ENCODE peak calls at places on chromosomes 5 and 9, in nine cellular contexts. One of them, this sample, is unnamed.

GRCh38 chr5:163489055-163489744 is 16.2 kb upstream of the MAT2B start:
- DNase-seq in fibroblast of lung: peak; percentile 34
- DNase-seq in H9: peak; percentile 64
- DNase-seq in A673: peak; percentile 45
- DNase-seq in HepG2: peak; percentile 18
- DNase-seq in neuronal stem cell: no peak
- DNase-seq in lung: no peak
- DNase-seq in adrenal gland: no peak
- DNase-seq in CD8-positive, alpha-beta memory T cell: no peak
- DNase-seq in this sample: no peak

GRCh38 chr5:138954257-138955012 is 79.3 kb upstream of the LRRTM2 start:
- DNase-seq in fibroblast of lung: no peak
- DNase-seq in H9: no peak
- DNase-seq in A673: no peak
- DNase-seq in HepG2: no peak
- DNase-seq in neuronal stem cell: no peak
- DNase-seq in lung: no peak
- DNase-seq in adrenal gland: no peak
- DNase-seq in CD8-positive, alpha-beta memory T cell: no peak
- DNase-seq in this sample: peak; percentile 58

GRCh38 chr5:151523335-151523734 is 67.8 kb downstream of the FAT2 start:
- DNase-seq in fibroblast of lung: peak; percentile 36
- DNase-seq in H9: peak; percentile 74
- DNase-seq in A673: peak; percentile 47
- DNase-seq in HepG2: peak; percentile 60
- DNase-seq in neuronal stem cell: peak; percentile 35
- DNase-seq in lung: no peak
- DNase-seq in adrenal gland: peak; percentile 35
- DNase-seq in CD8-positive, alpha-beta memory T cell: no peak
- DNase-seq in this sample: no peak

GRCh38 chr5:138336952-138337684 is 948 bp upstream of the FAM53C start:
- DNase-seq in fibroblast of lung: peak; percentile 91
- DNase-seq in H9: no peak
- DNase-seq in A673: no peak
- DNase-seq in HepG2: no peak
- DNase-seq in neuronal stem cell: no peak
- DNase-seq in lung: peak; percentile 81
- DNase-seq in adrenal gland: peak; percentile 88
- DNase-seq in CD8-positive, alpha-beta memory T cell: peak; percentile 63
- DNase-seq in this sample: no peak

GRCh38 chr9:99505915-99506314 is 283.8 kb downstream of the SEC61B start:
- DNase-seq in fibroblast of lung: no peak
- DNase-seq in H9: no peak
- DNase-seq in A673: no peak
- DNase-seq in HepG2: no peak
- DNase-seq in neuronal stem cell: no peak
- DNase-seq in lung: no peak
- DNase-seq in adrenal gland: no peak
- DNase-seq in CD8-positive, alpha-beta memory T cell: no peak
- DNase-seq in this sample: no peak

GRCh38 chr9:101514056-101514455 is 19.6 kb upstream of the RNF20 start:
- DNase-seq in fibroblast of lung: no peak
- DNase-seq in H9: no peak
- DNase-seq in A673: no peak
- DNase-seq in HepG2: no peak
- DNase-seq in neuronal stem cell: no peak
- DNase-seq in lung: no peak
- DNase-seq in adrenal gland: no peak
- DNase-seq in CD8-positive, alpha-beta memory T cell: no peak
- DNase-seq in this sample: no peak

GRCh38 chr9:4985376-4986266 is 549 bp downstream of the JAK2 start:
- DNase-seq in fibroblast of lung: peak; percentile 48
- DNase-seq in H9: peak; percentile 45
- DNase-seq in A673: peak; percentile 66
- DNase-seq in HepG2: no peak
- DNase-seq in neuronal stem cell: peak; percentile 12
- DNase-seq in lung: peak; percentile 39
- DNase-seq in adrenal gland: peak; percentile 46
- DNase-seq in CD8-positive, alpha-beta memory T cell: peak; percentile 10
- DNase-seq in this sample: peak; percentile 83

GRCh38 chr9:22010881-22011625 is 1.9 kb upstream of the CDKN2B start:
- DNase-seq in fibroblast of lung: peak; percentile 55
- DNase-seq in H9: peak; percentile 67
- DNase-seq in A673: no peak
- DNase-seq in HepG2: peak; percentile 20
- DNase-seq in neuronal stem cell: no peak
- DNase-seq in lung: no peak
- DNase-seq in adrenal gland: no peak
- DNase-seq in CD8-positive, alpha-beta memory T cell: no peak
- DNase-seq in this sample: peak; percentile 52

GRCh38 chr5:158785397-158785796 is 314.3 kb downstream of the EBF1 start:
- DNase-seq in fibroblast of lung: peak; percentile 6
- DNase-seq in H9: no peak
- DNase-seq in A673: no peak
- DNase-seq in HepG2: no peak
- DNase-seq in neuronal stem cell: no peak
- DNase-seq in lung: no peak
- DNase-seq in adrenal gland: no peak
- DNase-seq in CD8-positive, alpha-beta memory T cell: no peak
- DNase-seq in this sample: no peak

GRCh38 chr5:50867140-50867539 is 200.7 kb downstream of the PARP8 start:
- DNase-seq in fibroblast of lung: no peak
- DNase-seq in H9: no peak
- DNase-seq in A673: peak; percentile 72
- DNase-seq in HepG2: no peak
- DNase-seq in neuronal stem cell: no peak
- DNase-seq in lung: no peak
- DNase-seq in adrenal gland: no peak
- DNase-seq in CD8-positive, alpha-beta memory T cell: no peak
- DNase-seq in this sample: no peak
- H3K27ac ChIP-seq in fibroblast of lung: no peak overlapping the region
- H3K27ac ChIP-seq in H9: no peak overlapping the region
- H3K27ac ChIP-seq in A673: no peak overlapping the region
- H3K27ac ChIP-seq in HepG2: no peak overlapping the region
- H3K27ac ChIP-seq in neuronal stem cell: no peak overlapping the region
- H3K27ac ChIP-seq in lung: no peak overlapping the region
- H3K27ac ChIP-seq in adrenal gland: no peak overlapping the region
- H3K27ac ChIP-seq in CD8-positive, alpha-beta memory T cell: no peak overlapping the region
- H3K27ac ChIP-seq in this sample: no peak overlapping the region

DNA sequence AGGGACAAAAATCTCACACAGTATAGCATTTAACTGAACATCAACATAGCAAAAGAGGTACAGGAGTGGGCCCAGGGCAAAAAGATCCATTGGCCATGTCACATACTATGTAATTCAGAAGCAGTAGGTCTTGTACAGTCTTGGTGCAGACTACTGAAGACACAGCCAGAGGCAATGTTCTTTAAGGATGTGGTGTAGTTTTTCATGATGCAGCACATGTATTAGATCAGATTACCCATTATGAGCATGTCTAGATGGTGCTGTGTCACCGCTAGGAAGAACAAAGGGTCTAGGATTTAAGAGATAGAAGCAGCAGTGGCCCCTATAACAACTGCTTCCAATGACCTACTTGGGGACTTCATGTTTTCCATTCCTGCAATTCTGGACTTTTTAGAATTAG is 610.4 kb upstream of the MEF2C start:
- DNase-seq in fibroblast of lung: no peak
- DNase-seq in H9: no peak
- DNase-seq in A673: no peak
- DNase-seq in HepG2: no peak
- DNase-seq in neuronal stem cell: no peak
- DNase-seq in lung: no peak
- DNase-seq in adrenal gland: no peak
- DNase-seq in CD8-positive, alpha-beta memory T cell: no peak
- DNase-seq in this sample: no peak
- H3K27ac ChIP-seq in fibroblast of lung: no peak overlapping the region
- H3K27ac ChIP-seq in H9: no peak overlapping the region
- H3K27ac ChIP-seq in A673: no peak overlapping the region
- H3K27ac ChIP-seq in HepG2: no peak overlapping the region
- H3K27ac ChIP-seq in neuronal stem cell: no peak overlapping the region
- H3K27ac ChIP-seq in lung: no peak overlapping the region
- H3K27ac ChIP-seq in adrenal gland: no peak overlapping the region
- H3K27ac ChIP-seq in CD8-positive, alpha-beta memory T cell: no peak overlapping the region
- H3K27ac ChIP-seq in this sample: no peak overlapping the region

GRCh38 chr5:109588281-109589035 is 101.3 kb upstream of the MAN2A1 start:
- DNase-seq in fibroblast of lung: no peak
- DNase-seq in H9: no peak
- DNase-seq in A673: no peak
- DNase-seq in HepG2: no peak
- DNase-seq in neuronal stem cell: no peak
- DNase-seq in lung: no peak
- DNase-seq in adrenal gland: no peak
- DNase-seq in CD8-positive, alpha-beta memory T cell: no peak
- DNase-seq in this sample: no peak

GRCh38 chr5:109585012-109585599 is 104.6 kb upstream of the MAN2A1 start:
- DNase-seq in fibroblast of lung: peak; percentile 11
- DNase-seq in H9: no peak
- DNase-seq in A673: no peak
- DNase-seq in HepG2: no peak
- DNase-seq in neuronal stem cell: no peak
- DNase-seq in lung: no peak
- DNase-seq in adrenal gland: no peak
- DNase-seq in CD8-positive, alpha-beta memory T cell: no peak
- DNase-seq in this sample: no peak

GRCh38 chr5:109590799-109591198 is 98.9 kb upstream of the MAN2A1 start:
- DNase-seq in fibroblast of lung: no peak
- DNase-seq in H9: no peak
- DNase-seq in A673: no peak
- DNase-seq in HepG2: no peak
- DNase-seq in neuronal stem cell: no peak
- DNase-seq in lung: no peak
- DNase-seq in adrenal gland: no peak
- DNase-seq in CD8-positive, alpha-beta memory T cell: no peak
- DNase-seq in this sample: no peak

GRCh38 chr5:109589983-109590382 is 99.7 kb upstream of the MAN2A1 start:
- DNase-seq in fibroblast of lung: no peak
- DNase-seq in H9: no peak
- DNase-seq in A673: no peak
- DNase-seq in HepG2: no peak
- DNase-seq in neuronal stem cell: no peak
- DNase-seq in lung: no peak
- DNase-seq in adrenal gland: no peak
- DNase-seq in CD8-positive, alpha-beta memory T cell: no peak
- DNase-seq in this sample: no peak

GRCh38 chr5:109589239-109589638 is 100.5 kb upstream of the MAN2A1 start:
- DNase-seq in fibroblast of lung: no peak
- DNase-seq in H9: no peak
- DNase-seq in A673: no peak
- DNase-seq in HepG2: no peak
- DNase-seq in neuronal stem cell: no peak
- DNase-seq in lung: no peak
- DNase-seq in adrenal gland: no peak
- DNase-seq in CD8-positive, alpha-beta memory T cell: no peak
- DNase-seq in this sample: peak; percentile 51
- H3K27ac ChIP-seq in fibroblast of lung: no peak overlapping the region
- H3K27ac ChIP-seq in H9: no peak overlapping the region
- H3K27ac ChIP-seq in A673: no peak overlapping the region
- H3K27ac ChIP-seq in HepG2: no peak overlapping the region
- H3K27ac ChIP-seq in neuronal stem cell: no peak overlapping the region
- H3K27ac ChIP-seq in lung: no peak overlapping the region
- H3K27ac ChIP-seq in adrenal gland: no peak overlapping the region
- H3K27ac ChIP-seq in CD8-positive, alpha-beta memory T cell: no peak overlapping the region
- H3K27ac ChIP-seq in this sample: no peak overlapping the region

GRCh38 chr9:121649476-121650219 is 1.8 kb upstream of the DAB2IP start:
- DNase-seq in fibroblast of lung: no peak
- DNase-seq in H9: no peak
- DNase-seq in A673: no peak
- DNase-seq in HepG2: no peak
- DNase-seq in neuronal stem cell: no peak
- DNase-seq in lung: no peak
- DNase-seq in adrenal gland: no peak
- DNase-seq in CD8-positive, alpha-beta memory T cell: no peak
- DNase-seq in this sample: peak; percentile 61
- H3K27ac ChIP-seq in fibroblast of lung: no peak overlapping the region
- H3K27ac ChIP-seq in H9: no peak overlapping the region
- H3K27ac ChIP-seq in A673: peak overlapping the region; percentile 49
- H3K27ac ChIP-seq in HepG2: no peak overlapping the region
- H3K27ac ChIP-seq in neuronal stem cell: peak overlapping the region; percentile 7
- H3K27ac ChIP-seq in lung: no peak overlapping the region
- H3K27ac ChIP-seq in adrenal gland: no peak overlapping the region
- H3K27ac ChIP-seq in CD8-positive, alpha-beta memory T cell: no peak overlapping the region
- H3K27ac ChIP-seq in this sample: no peak overlapping the region

GRCh38 chr5:145777445-145778063 is 57.6 kb downstream of the PRELID2 start:
- DNase-seq in fibroblast of lung: no peak
- DNase-seq in H9: no peak
- DNase-seq in A673: no peak
- DNase-seq in HepG2: no peak
- DNase-seq in neuronal stem cell: no peak
- DNase-seq in lung: no peak
- DNase-seq in adrenal gland: no peak
- DNase-seq in CD8-positive, alpha-beta memory T cell: no peak
- DNase-seq in this sample: no peak

GRCh38 chr5:145778144-145778900 is 56.8 kb downstream of the PRELID2 start:
- DNase-seq in fibroblast of lung: no peak
- DNase-seq in H9: no peak
- DNase-seq in A673: no peak
- DNase-seq in HepG2: no peak
- DNase-seq in neuronal stem cell: no peak
- DNase-seq in lung: no peak
- DNase-seq in adrenal gland: no peak
- DNase-seq in CD8-positive, alpha-beta memory T cell: no peak
- DNase-seq in this sample: no peak

GRCh38 chr5:145775893-145776444 is 59.2 kb downstream of the PRELID2 start:
- DNase-seq in fibroblast of lung: peak; percentile 87
- DNase-seq in H9: no peak
- DNase-seq in A673: peak; percentile 15
- DNase-seq in HepG2: peak; percentile 83
- DNase-seq in neuronal stem cell: no peak
- DNase-seq in lung: no peak
- DNase-seq in adrenal gland: peak; percentile 65
- DNase-seq in CD8-positive, alpha-beta memory T cell: no peak
- DNase-seq in this sample: no peak

GRCh38 chr5:145775411-145775810 is 59.7 kb downstream of the PRELID2 start:
- DNase-seq in fibroblast of lung: no peak
- DNase-seq in H9: no peak
- DNase-seq in A673: no peak
- DNase-seq in HepG2: peak; percentile 8
- DNase-seq in neuronal stem cell: no peak
- DNase-seq in lung: no peak
- DNase-seq in adrenal gland: no peak
- DNase-seq in CD8-positive, alpha-beta memory T cell: no peak
- DNase-seq in this sample: no peak

GRCh38 chr5:145776886-145777285 is 58.3 kb downstream of the PRELID2 start:
- DNase-seq in fibroblast of lung: peak; percentile 38
- DNase-seq in H9: no peak
- DNase-seq in A673: no peak
- DNase-seq in HepG2: no peak
- DNase-seq in neuronal stem cell: no peak
- DNase-seq in lung: no peak
- DNase-seq in adrenal gland: no peak
- DNase-seq in CD8-positive, alpha-beta memory T cell: no peak
- DNase-seq in this sample: no peak
- H3K27ac ChIP-seq in fibroblast of lung: no peak overlapping the region
- H3K27ac ChIP-seq in H9: no peak overlapping the region
- H3K27ac ChIP-seq in A673: no peak overlapping the region
- H3K27ac ChIP-seq in HepG2: no peak overlapping the region
- H3K27ac ChIP-seq in neuronal stem cell: no peak overlapping the region
- H3K27ac ChIP-seq in lung: no peak overlapping the region
- H3K27ac ChIP-seq in adrenal gland: no peak overlapping the region
- H3K27ac ChIP-seq in CD8-positive, alpha-beta memory T cell: no peak overlapping the region
- H3K27ac ChIP-seq in this sample: no peak overlapping the region

GRCh38 chr5:161562446-161562845 is 15.9 kb upstream of the GABRB2 start:
- DNase-seq in fibroblast of lung: no peak
- DNase-seq in H9: no peak
- DNase-seq in A673: no peak
- DNase-seq in HepG2: no peak
- DNase-seq in neuronal stem cell: no peak
- DNase-seq in lung: no peak
- DNase-seq in adrenal gland: no peak
- DNase-seq in CD8-positive, alpha-beta memory T cell: no peak
- DNase-seq in this sample: no peak
- H3K27ac ChIP-seq in fibroblast of lung: no peak overlapping the region
- H3K27ac ChIP-seq in H9: no peak overlapping the region
- H3K27ac ChIP-seq in A673: no peak overlapping the region
- H3K27ac ChIP-seq in HepG2: no peak overlapping the region
- H3K27ac ChIP-seq in neuronal stem cell: no peak overlapping the region
- H3K27ac ChIP-seq in lung: no peak overlapping the region
- H3K27ac ChIP-seq in adrenal gland: no peak overlapping the region
- H3K27ac ChIP-seq in CD8-positive, alpha-beta memory T cell: no peak overlapping the region
- H3K27ac ChIP-seq in this sample: no peak overlapping the region